ENCODE peak calls at places on chromosome 4, in eight cellular contexts. One of them, this sample, is unnamed.

GRCh38 chr4:106987314-106987713 is 48.8 kb downstream of the DKK2 start:
- DNase-seq in fibroblast of the aortic adventitia: no peak
- DNase-seq in ovary: no peak
- DNase-seq in germinal center: no peak
- DNase-seq in T follicular helper cell: no peak
- DNase-seq in head of caudate nucleus: no peak
- DNase-seq in M059J: no peak
- DNase-seq in stimulated activated CD8-positive, alpha-beta memory T cell treated with anti-CD3 and anti-CD28 coated beads, Interleukin-4, amount 100 ng/mL, for 1 hour: no peak
- DNase-seq in this sample: no peak

GRCh38 chr4:24519649-24520048 is 64.7 kb downstream of the DHX15 start:
- DNase-seq in fibroblast of the aortic adventitia: peak
- DNase-seq in ovary: no peak
- DNase-seq in germinal center: no peak
- DNase-seq in T follicular helper cell: no peak
- DNase-seq in head of caudate nucleus: no peak
- DNase-seq in M059J: no peak
- DNase-seq in stimulated activated CD8-positive, alpha-beta memory T cell treated with anti-CD3 and anti-CD28 coated beads, Interleukin-4, amount 100 ng/mL, for 1 hour: no peak
- DNase-seq in this sample: peak

GRCh38 chr4:120844528-120844921 is 78.0 kb downstream of the PRDM5 start:
- DNase-seq in fibroblast of the aortic adventitia: no peak
- DNase-seq in ovary: no peak
- DNase-seq in germinal center: no peak
- DNase-seq in T follicular helper cell: no peak
- DNase-seq in head of caudate nucleus: no peak
- DNase-seq in M059J: no peak
- DNase-seq in stimulated activated CD8-positive, alpha-beta memory T cell treated with anti-CD3 and anti-CD28 coated beads, Interleukin-4, amount 100 ng/mL, for 1 hour: no peak
- DNase-seq in this sample: no peak

GRCh38 chr4:105714071-105714521 is 5.5 kb downstream of the GSTCD start:
- DNase-seq in fibroblast of the aortic adventitia: peak
- DNase-seq in ovary: no peak
- DNase-seq in germinal center: peak
- DNase-seq in T follicular helper cell: no peak
- DNase-seq in head of caudate nucleus: no peak
- DNase-seq in M059J: peak
- DNase-seq in stimulated activated CD8-positive, alpha-beta memory T cell treated with anti-CD3 and anti-CD28 coated beads, Interleukin-4, amount 100 ng/mL, for 1 hour: no peak
- DNase-seq in this sample: no peak

GRCh38 chr4:101439926-101440325 is 92.6 kb upstream of the PPP3CA start:
- DNase-seq in fibroblast of the aortic adventitia: peak
- DNase-seq in ovary: no peak
- DNase-seq in germinal center: no peak
- DNase-seq in T follicular helper cell: no peak
- DNase-seq in head of caudate nucleus: no peak
- DNase-seq in M059J: no peak
- DNase-seq in stimulated activated CD8-positive, alpha-beta memory T cell treated with anti-CD3 and anti-CD28 coated beads, Interleukin-4, amount 100 ng/mL, for 1 hour: no peak
- DNase-seq in this sample: no peak

GRCh38 chr4:80538276-80538926 is 202.9 kb downstream of the CFAP299 start:
- DNase-seq in fibroblast of the aortic adventitia: peak
- DNase-seq in ovary: no peak
- DNase-seq in germinal center: no peak
- DNase-seq in T follicular helper cell: no peak
- DNase-seq in head of caudate nucleus: no peak
- DNase-seq in M059J: peak
- DNase-seq in stimulated activated CD8-positive, alpha-beta memory T cell treated with anti-CD3 and anti-CD28 coated beads, Interleukin-4, amount 100 ng/mL, for 1 hour: no peak
- DNase-seq in this sample: peak

GRCh38 chr4:20043992-20044391 is 207.7 kb upstream of the SLIT2 start:
- DNase-seq in fibroblast of the aortic adventitia: no peak
- DNase-seq in ovary: no peak
- DNase-seq in germinal center: no peak
- DNase-seq in T follicular helper cell: no peak
- DNase-seq in head of caudate nucleus: no peak
- DNase-seq in M059J: peak
- DNase-seq in stimulated activated CD8-positive, alpha-beta memory T cell treated with anti-CD3 and anti-CD28 coated beads, Interleukin-4, amount 100 ng/mL, for 1 hour: no peak
- DNase-seq in this sample: no peak

GRCh38 chr4:22129454-22130075 is 181.0 kb upstream of the KCNIP4 start:
- DNase-seq in fibroblast of the aortic adventitia: peak
- DNase-seq in ovary: no peak
- DNase-seq in germinal center: no peak
- DNase-seq in T follicular helper cell: no peak
- DNase-seq in head of caudate nucleus: no peak
- DNase-seq in M059J: peak
- DNase-seq in stimulated activated CD8-positive, alpha-beta memory T cell treated with anti-CD3 and anti-CD28 coated beads, Interleukin-4, amount 100 ng/mL, for 1 hour: no peak
- DNase-seq in this sample: peak

GRCh38 chr4:173761938-173762337 is 231.9 kb upstream of the HAND2 start:
- DNase-seq in fibroblast of the aortic adventitia: no peak
- DNase-seq in ovary: no peak
- DNase-seq in germinal center: no peak
- DNase-seq in T follicular helper cell: no peak
- DNase-seq in head of caudate nucleus: no peak
- DNase-seq in M059J: no peak
- DNase-seq in stimulated activated CD8-positive, alpha-beta memory T cell treated with anti-CD3 and anti-CD28 coated beads, Interleukin-4, amount 100 ng/mL, for 1 hour: no peak
- DNase-seq in this sample: no peak

GRCh38 chr4:168394556-168394955 is 76.0 kb upstream of the DDX60 start:
- DNase-seq in fibroblast of the aortic adventitia: no peak
- DNase-seq in ovary: no peak
- DNase-seq in germinal center: no peak
- DNase-seq in T follicular helper cell: no peak
- DNase-seq in head of caudate nucleus: no peak
- DNase-seq in M059J: no peak
- DNase-seq in stimulated activated CD8-positive, alpha-beta memory T cell treated with anti-CD3 and anti-CD28 coated beads, Interleukin-4, amount 100 ng/mL, for 1 hour: no peak
- DNase-seq in this sample: no peak

This sample was measured in non-pigmented ciliary epithelial cell.